ENCODE peak calls at places on chromosomes 7 and 10, in seven cellular contexts. One of them, this sample, is unnamed.

GRCh38 chr7:151276651-151277590 is 28.4 kb upstream of the SMARCD3 start:
- DNase-seq in heart left ventricle: peak; percentile 67
- DNase-seq in HCT116: peak; percentile 32
- DNase-seq in IMR-90: peak; percentile 65
- DNase-seq in transverse colon: peak; percentile 43
- DNase-seq in uterus: peak; percentile 70
- DNase-seq in A549: peak; percentile 66
- DNase-seq in this sample: no peak

GRCh38 chr7:5635461-5636445 is 145.7 kb downstream of the RNF216 start:
- DNase-seq in heart left ventricle: no peak
- DNase-seq in HCT116: no peak
- DNase-seq in IMR-90: no peak
- DNase-seq in transverse colon: no peak
- DNase-seq in uterus: no peak
- DNase-seq in A549: no peak
- DNase-seq in this sample: no peak

GRCh38 chr7:81721428-81721827 is 48.4 kb downstream of the HGF start:
- DNase-seq in heart left ventricle: no peak
- DNase-seq in HCT116: no peak
- DNase-seq in IMR-90: no peak
- DNase-seq in transverse colon: no peak
- DNase-seq in uterus: no peak
- DNase-seq in A549: peak; percentile 3
- DNase-seq in this sample: no peak

GRCh38 chr10:7408003-7408493 is 2.8 kb downstream of the SFMBT2 start:
- DNase-seq in heart left ventricle: peak; percentile 72
- DNase-seq in HCT116: no peak
- DNase-seq in IMR-90: no peak
- DNase-seq in transverse colon: peak; percentile 48
- DNase-seq in uterus: peak; percentile 53
- DNase-seq in A549: peak; percentile 16
- DNase-seq in this sample: no peak

GRCh38 chr7:154306036-154306435 is 253.8 kb downstream of the DPP6 start:
- DNase-seq in heart left ventricle: no peak
- DNase-seq in HCT116: no peak
- DNase-seq in IMR-90: no peak
- DNase-seq in transverse colon: no peak
- DNase-seq in uterus: no peak
- DNase-seq in A549: no peak
- DNase-seq in this sample: no peak

GRCh38 chr10:60962946-60963345 is 19.0 kb upstream of the RHOBTB1 start:
- DNase-seq in heart left ventricle: no peak
- DNase-seq in HCT116: no peak
- DNase-seq in IMR-90: peak; percentile 31
- DNase-seq in transverse colon: no peak
- DNase-seq in uterus: no peak
- DNase-seq in A549: no peak
- DNase-seq in this sample: no peak

GRCh38 chr10:17805921-17806577 is 3.1 kb upstream of the MRC1 start:
- DNase-seq in heart left ventricle: no peak
- DNase-seq in HCT116: peak; percentile 29
- DNase-seq in IMR-90: no peak
- DNase-seq in transverse colon: no peak
- DNase-seq in uterus: no peak
- DNase-seq in A549: peak; percentile 31
- DNase-seq in this sample: no peak

GRCh38 chr7:111958889-111959288 is 247.3 kb downstream of the DOCK4 start:
- DNase-seq in heart left ventricle: no peak
- DNase-seq in HCT116: no peak
- DNase-seq in IMR-90: no peak
- DNase-seq in transverse colon: no peak
- DNase-seq in uterus: no peak
- DNase-seq in A549: no peak
- DNase-seq in this sample: no peak

GRCh38 chr7:149873074-149873967 is 448 bp upstream of the ATP6V0E2 start:
- DNase-seq in heart left ventricle: peak; percentile 97
- DNase-seq in HCT116: peak; percentile 78
- DNase-seq in IMR-90: peak; percentile 89
- DNase-seq in transverse colon: peak; percentile 96
- DNase-seq in uterus: peak; percentile 91
- DNase-seq in A549: peak; percentile 94
- DNase-seq in this sample: peak; percentile 98

GRCh38 chr10:103752680-103753248 is 102.6 kb downstream of the SH3PXD2A start:
- DNase-seq in heart left ventricle: no peak
- DNase-seq in HCT116: no peak
- DNase-seq in IMR-90: no peak
- DNase-seq in transverse colon: no peak
- DNase-seq in uterus: no peak
- DNase-seq in A549: peak; percentile 35
- DNase-seq in this sample: no peak

GRCh38 chr7:24978837-24979469 is 1.0 kb downstream of the OSBPL3 start:
- DNase-seq in heart left ventricle: peak; percentile 31
- DNase-seq in HCT116: no peak
- DNase-seq in IMR-90: no peak
- DNase-seq in transverse colon: peak; percentile 28
- DNase-seq in uterus: no peak
- DNase-seq in A549: no peak
- DNase-seq in this sample: no peak

GRCh38 chr10:17406036-17406834 is 48.2 kb downstream of the ST8SIA6 start:
- DNase-seq in heart left ventricle: no peak
- DNase-seq in HCT116: no peak
- DNase-seq in IMR-90: no peak
- DNase-seq in transverse colon: no peak
- DNase-seq in uterus: no peak
- DNase-seq in A549: no peak
- DNase-seq in this sample: peak; percentile 72

GRCh38 chr10:18073314-18073713 is 66.9 kb upstream of the CACNB2 start:
- DNase-seq in heart left ventricle: no peak
- DNase-seq in HCT116: no peak
- DNase-seq in IMR-90: no peak
- DNase-seq in transverse colon: no peak
- DNase-seq in uterus: no peak
- DNase-seq in A549: no peak
- DNase-seq in this sample: no peak

GRCh38 chr7:16636533-16637173 is 8.9 kb downstream of the ANKMY2 start:
- DNase-seq in heart left ventricle: no peak
- DNase-seq in HCT116: no peak
- DNase-seq in IMR-90: peak; percentile 77
- DNase-seq in transverse colon: no peak
- DNase-seq in uterus: no peak
- DNase-seq in A549: no peak
- DNase-seq in this sample: no peak

GRCh38 chr7:85239114-85239513 is 52.3 kb upstream of the SEMA3D start:
- DNase-seq in heart left ventricle: no peak
- DNase-seq in HCT116: no peak
- DNase-seq in IMR-90: no peak
- DNase-seq in transverse colon: no peak
- DNase-seq in uterus: no peak
- DNase-seq in A549: no peak
- DNase-seq in this sample: no peak

GRCh38 chr7:3606436-3606835 is 305.4 kb downstream of the SDK1 start:
- DNase-seq in heart left ventricle: no peak
- DNase-seq in HCT116: no peak
- DNase-seq in IMR-90: no peak
- DNase-seq in transverse colon: no peak
- DNase-seq in uterus: no peak
- DNase-seq in A549: no peak
- DNase-seq in this sample: no peak

GRCh38 chr10:45243261-45243660 is 72.1 kb downstream of the OR13A1 start:
- DNase-seq in heart left ventricle: no peak
- DNase-seq in HCT116: no peak
- DNase-seq in IMR-90: no peak
- DNase-seq in transverse colon: no peak
- DNase-seq in uterus: no peak
- DNase-seq in A549: no peak
- DNase-seq in this sample: no peak

GRCh38 chr7:158043461-158044155 is 544.0 kb downstream of the PTPRN2 start:
- DNase-seq in heart left ventricle: no peak
- DNase-seq in HCT116: no peak
- DNase-seq in IMR-90: no peak
- DNase-seq in transverse colon: no peak
- DNase-seq in uterus: no peak
- DNase-seq in A549: no peak
- DNase-seq in this sample: no peak

GRCh38 chr7:116340201-116340847 is 130.0 kb downstream of the TES start:
- DNase-seq in heart left ventricle: no peak
- DNase-seq in HCT116: no peak
- DNase-seq in IMR-90: no peak
- DNase-seq in transverse colon: no peak
- DNase-seq in uterus: no peak
- DNase-seq in A549: no peak
- DNase-seq in this sample: no peak

GRCh38 chr10:110794808-110795207 is 76.9 kb upstream of the PDCD4 start:
- DNase-seq in heart left ventricle: peak; percentile 89
- DNase-seq in HCT116: no peak
- DNase-seq in IMR-90: no peak
- DNase-seq in transverse colon: no peak
- DNase-seq in uterus: no peak
- DNase-seq in A549: no peak
- DNase-seq in this sample: no peak

GRCh38 chr7:143205560-143206293 is 16.1 kb upstream of the TAS2R40 start:
- DNase-seq in heart left ventricle: peak; percentile 31
- DNase-seq in HCT116: no peak
- DNase-seq in IMR-90: no peak
- DNase-seq in transverse colon: peak; percentile 24
- DNase-seq in uterus: no peak
- DNase-seq in A549: no peak
- DNase-seq in this sample: no peak

GRCh38 chr10:58335306-58336005 is 650 bp downstream of the UBE2D1 start:
- DNase-seq in heart left ventricle: peak; percentile 74
- DNase-seq in HCT116: peak; percentile 27
- DNase-seq in IMR-90: peak; percentile 61
- DNase-seq in transverse colon: peak; percentile 27
- DNase-seq in uterus: peak; percentile 32
- DNase-seq in A549: peak; percentile 40
- DNase-seq in this sample: no peak

GRCh38 chr7:76340617-76341131 is 18.1 kb downstream of the YWHAG start:
- DNase-seq in heart left ventricle: no peak
- DNase-seq in HCT116: no peak
- DNase-seq in IMR-90: peak; percentile 92
- DNase-seq in transverse colon: no peak
- DNase-seq in uterus: no peak
- DNase-seq in A549: no peak
- DNase-seq in this sample: no peak

GRCh38 chr7:92044940-92045339 is 89.3 kb downstream of the CYP51A1 start:
- DNase-seq in heart left ventricle: no peak
- DNase-seq in HCT116: no peak
- DNase-seq in IMR-90: no peak
- DNase-seq in transverse colon: no peak
- DNase-seq in uterus: no peak
- DNase-seq in A549: no peak
- DNase-seq in this sample: no peak

GRCh38 chr10:69459101-69459805 is 8.0 kb downstream of the TSPAN15 start:
- DNase-seq in heart left ventricle: no peak
- DNase-seq in HCT116: no peak
- DNase-seq in IMR-90: no peak
- DNase-seq in transverse colon: peak; percentile 66
- DNase-seq in uterus: no peak
- DNase-seq in A549: no peak
- DNase-seq in this sample: no peak

GRCh38 chr7:48046458-48046857 is 11.1 kb downstream of the C7orf57 start:
- DNase-seq in heart left ventricle: no peak
- DNase-seq in HCT116: no peak
- DNase-seq in IMR-90: no peak
- DNase-seq in transverse colon: no peak
- DNase-seq in uterus: no peak
- DNase-seq in A549: no peak
- DNase-seq in this sample: no peak

GRCh38 chr7:36279926-36280315 is 109.7 kb upstream of the ANLN start:
- DNase-seq in heart left ventricle: no peak
- DNase-seq in HCT116: no peak
- DNase-seq in IMR-90: no peak
- DNase-seq in transverse colon: no peak
- DNase-seq in uterus: no peak
- DNase-seq in A549: no peak
- DNase-seq in this sample: no peak
- H3K4me1 ChIP-seq in heart left ventricle: peaks cover 61% of the 10 kb centered on the region
- H3K4me1 ChIP-seq in HCT116: peaks cover 27% of the 10 kb centered on the region
- H3K4me1 ChIP-seq in IMR-90: peaks cover 38% of the 10 kb centered on the region
- H3K4me1 ChIP-seq in transverse colon: peaks cover 25% of the 10 kb centered on the region
- H3K4me1 ChIP-seq in uterus: peaks cover 19% of the 10 kb centered on the region
- H3K4me1 ChIP-seq in A549: peaks cover 70% of the 10 kb centered on the region
- H3K4me1 ChIP-seq in this sample: peaks cover 66% of the 10 kb centered on the region

DNA sequence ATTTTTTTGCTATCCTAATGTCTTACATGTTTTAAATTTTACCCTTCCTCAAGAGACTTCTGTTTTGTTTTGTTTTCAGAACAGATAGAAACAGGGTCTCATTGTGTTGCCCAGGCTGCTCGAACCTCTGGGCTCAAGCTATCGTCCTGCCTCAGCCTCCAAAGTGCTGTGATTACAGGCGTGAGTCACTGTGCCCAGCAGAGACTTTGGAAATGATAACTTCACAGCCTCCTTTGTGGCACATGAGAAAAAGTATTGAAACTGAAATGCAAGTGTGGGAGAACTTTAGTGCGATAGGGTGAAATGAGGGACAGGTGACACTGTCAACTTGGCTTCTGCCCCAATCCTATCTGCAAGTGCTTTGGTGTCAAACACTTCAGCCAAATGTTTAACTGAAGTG is 21.6 kb downstream of the IRF5 start:
- DNase-seq in heart left ventricle: no peak
- DNase-seq in HCT116: no peak
- DNase-seq in IMR-90: no peak
- DNase-seq in transverse colon: no peak
- DNase-seq in uterus: no peak
- DNase-seq in A549: no peak
- DNase-seq in this sample: peak; percentile 21
- TF ChIP-seq CTCF in heart left ventricle: no peak
- TF ChIP-seq CTCF in HCT116: no peak
- TF ChIP-seq CTCF in IMR-90: no peak
- TF ChIP-seq CTCF in transverse colon: no peak
- TF ChIP-seq CTCF in uterus: no peak
- TF ChIP-seq CTCF in A549: no peak
- TF ChIP-seq CTCF in this sample: no peak

GRCh38 chr7:132588596-132588995 is 12.3 kb upstream of the PLXNA4 start:
- DNase-seq in heart left ventricle: no peak
- DNase-seq in HCT116: no peak
- DNase-seq in IMR-90: no peak
- DNase-seq in transverse colon: no peak
- DNase-seq in uterus: no peak
- DNase-seq in A549: no peak
- DNase-seq in this sample: no peak
- TF ChIP-seq POLR2A in heart left ventricle: no peak
- TF ChIP-seq POLR2A in HCT116: no peak
- TF ChIP-seq POLR2A in IMR-90: no peak
- TF ChIP-seq POLR2A in transverse colon: no peak
- TF ChIP-seq POLR2A in uterus: no peak
- TF ChIP-seq POLR2A in A549: no peak
- TF ChIP-seq POLR2A in this sample: no peak

GRCh38 chr10:97149065-97149680 is 36.6 kb downstream of the SLIT1 start:
- DNase-seq in heart left ventricle: no peak
- DNase-seq in HCT116: no peak
- DNase-seq in IMR-90: no peak
- DNase-seq in transverse colon: no peak
- DNase-seq in uterus: no peak
- DNase-seq in A549: no peak
- DNase-seq in this sample: no peak
- H3K4me1 ChIP-seq in heart left ventricle: no peaks in the 10 kb centered on the region
- H3K4me1 ChIP-seq in HCT116: no peaks in the 10 kb centered on the region
- H3K4me1 ChIP-seq in IMR-90: no peaks in the 10 kb centered on the region
- H3K4me1 ChIP-seq in transverse colon: no peaks in the 10 kb centered on the region
- H3K4me1 ChIP-seq in uterus: no peaks in the 10 kb centered on the region
- H3K4me1 ChIP-seq in A549: no peaks in the 10 kb centered on the region
- H3K4me1 ChIP-seq in this sample: no peaks in the 10 kb centered on the region

GRCh38 chr10:66625709-66626590 is 299.9 kb upstream of the LRRTM3 start:
- DNase-seq in heart left ventricle: no peak
- DNase-seq in HCT116: no peak
- DNase-seq in IMR-90: no peak
- DNase-seq in transverse colon: no peak
- DNase-seq in uterus: no peak
- DNase-seq in A549: no peak
- DNase-seq in this sample: no peak
- TF ChIP-seq CTCF in heart left ventricle: no peak
- TF ChIP-seq CTCF in HCT116: no peak
- TF ChIP-seq CTCF in IMR-90: no peak
- TF ChIP-seq CTCF in transverse colon: no peak
- TF ChIP-seq CTCF in uterus: no peak
- TF ChIP-seq CTCF in A549: no peak
- TF ChIP-seq CTCF in this sample: no peak

This sample was measured in esophagus muscularis mucosa.